ENCODE peak calls at places on chromosomes 11 and 22, in nine cellular contexts. E, H, Y, R, V, X, G, N and C are unnamed samples.

GRCh38 chr22:50218996-50219727 is 18.4 kb downstream of the SELENOO start:
- DNase-seq in V (peak), N (peak), H (peak), G (peak), E (peak), Y (peak), X (peak), R (peak), C (peak)

GRCh38 chr11:15805726-15806125 is 550.6 kb downstream of the SOX6 start:
- DNase-seq in N (no peak), G (no peak), E (no peak), V (no peak), R (no peak), X (no peak), H (no peak), Y (no peak), C (no peak)

GRCh38 chr22:19109198-19110063 is 12.8 kb downstream of the DGCR2 start:
- DNase-seq in H (peak), G (no peak), Y (no peak), V (peak), R (no peak), X (peak), E (peak), N (no peak), C (peak)

GRCh38 chr22:47835726-47836125 is 1073.3 kb downstream of the TBC1D22A start:
- DNase-seq in X (peak), R (no peak), E (peak), Y (no peak), N (peak), H (peak), G (no peak), V (no peak), C (peak)

GRCh38 chr11:6259638-6260019 is at the start of gene CCKBR:
- DNase-seq in Y (no peak), X (no peak), E (no peak), H (no peak), G (peak), R (no peak), V (peak), N (no peak), C (no peak)

GRCh38 chr11:128686745-128687177 is 7.1 kb upstream of the FLI1 start:
- DNase-seq in V (peak), H (peak), N (peak), X (peak), Y (peak), G (peak), E (peak), R (no peak), C (peak)

GRCh38 chr11:107713009-107713408 is 1.2 kb upstream of the SLN start:
- DNase-seq in Y (no peak), H (no peak), X (no peak), E (no peak), G (no peak), V (no peak), N (no peak), R (no peak), C (no peak)

GRCh38 chr11:72373163-72373562 is 61.2 kb downstream of the CLPB start:
- DNase-seq in G (no peak), R (no peak), H (no peak), E (no peak), N (no peak), V (no peak), Y (no peak), X (peak), C (no peak)

GRCh38 chr11:44290206-44290605 is 19.7 kb downstream of the ALX4 start:
- DNase-seq in R (no peak), H (no peak), Y (no peak), X (no peak), G (no peak), V (no peak), N (no peak), E (no peak), C (no peak)

GRCh38 chr11:1746956-1747752 is 3.2 kb downstream of the IFITM10 start:
- DNase-seq in H (no peak), Y (no peak), R (no peak), N (no peak), V (peak), E (no peak), X (no peak), G (no peak), C (no peak)

GRCh38 chr22:32103648-32104326 is 55.3 kb downstream of the C22orf42 start:
- DNase-seq in Y (no peak), H (no peak), N (no peak), E (peak), X (peak), V (no peak), G (no peak), R (no peak), C (peak)

GRCh38 chr11:46890665-46891064 is 27.7 kb downstream of the LRP4 start:
- DNase-seq in N (no peak), V (no peak), Y (no peak), R (no peak), H (no peak), G (no peak), E (peak), X (peak), C (peak)

GRCh38 chr11:10305262-10305963 is 540 bp downstream of the ADM start:
- DNase-seq in N (peak), G (peak), X (no peak), R (no peak), E (no peak), Y (peak), H (peak), V (peak), C (peak)

GRCh38 chr11:43567396-43567975 is 113.1 kb upstream of the HSD17B12 start:
- DNase-seq in N (no peak), V (no peak), R (no peak), E (peak), G (peak), Y (no peak), H (peak), X (peak), C (peak)

GRCh38 chr11:75719639-75720239 is 2.1 kb downstream of the MOGAT2 start:
- DNase-seq in E (no peak), V (no peak), N (no peak), Y (no peak), R (no peak), X (no peak), H (no peak), G (no peak), C (no peak)

GRCh38 chr22:19847345-19847632 is 7.4 kb downstream of the GNB1L start:
- DNase-seq in Y (no peak), X (no peak), N (no peak), R (no peak), V (no peak), E (no peak), H (no peak), G (no peak), C (no peak)

GRCh38 chr22:45554040-45554406 is 51.3 kb downstream of the FBLN1 start:
- DNase-seq in R (no peak), G (no peak), H (no peak), N (no peak), E (no peak), X (no peak), Y (no peak), V (no peak), C (no peak)

GRCh38 chr11:11445441-11446185 is 92.6 kb upstream of the CSNK2A3 start:
- DNase-seq in R (no peak), G (no peak), V (no peak), H (no peak), Y (no peak), X (no peak), N (no peak), E (no peak), C (no peak)

GRCh38 chr11:75031771-75032549 is 43.2 kb downstream of the NEU3 start:
- DNase-seq in Y (peak), R (peak), E (peak), N (peak), X (peak), H (peak), G (peak), V (peak), C (peak)

GRCh38 chr11:78884761-78885160 is 310.1 kb upstream of the NARS2 start:
- DNase-seq in H (no peak), X (no peak), Y (no peak), E (no peak), R (no peak), G (no peak), N (no peak), V (no peak), C (no peak)

GRCh38 chr11:67406969-67407699 is 3.3 kb downstream of the TBC1D10C start:
- DNase-seq in H (no peak), V (no peak), G (no peak), Y (no peak), E (no peak), R (no peak), N (no peak), X (no peak), C (no peak)

GRCh38 chr11:69718147-69718546 is 14.3 kb upstream of the FGF19 start:
- DNase-seq in V (no peak), Y (peak), R (no peak), H (peak), G (peak), E (peak), N (peak), X (peak), C (peak)

GRCh38 chr11:57511741-57512430 is 3.6 kb downstream of the SLC43A1 start:
- DNase-seq in N (no peak), H (no peak), Y (no peak), R (no peak), X (no peak), V (no peak), G (no peak), E (no peak), C (no peak)

GRCh38 chr11:107702723-107703122 is 9.1 kb downstream of the SLN start:
- DNase-seq in V (no peak), G (no peak), R (no peak), Y (no peak), H (no peak), X (peak), N (no peak), E (no peak), C (peak)

GRCh38 chr22:30943368-30943767 is 25.2 kb downstream of the MORC2 start:
- DNase-seq in X (no peak), Y (no peak), G (no peak), R (no peak), V (no peak), E (no peak), H (no peak), N (no peak), C (no peak)

GRCh38 chr22:30945653-30946052 is 22.9 kb downstream of the MORC2 start:
- DNase-seq in E (no peak), Y (no peak), X (no peak), N (no peak), H (no peak), G (no peak), V (no peak), R (no peak), C (no peak)

GRCh38 chr22:30944986-30945385 is 23.6 kb downstream of the MORC2 start:
- DNase-seq in E (no peak), Y (no peak), G (no peak), H (no peak), N (no peak), V (no peak), X (no peak), R (no peak), C (no peak)

GRCh38 chr22:30940655-30941362 is 27.8 kb downstream of the MORC2 start:
- DNase-seq in G (no peak), H (no peak), R (no peak), N (no peak), X (no peak), V (no peak), Y (no peak), E (no peak), C (no peak)

GRCh38 chr22:30941363-30941740 is 27.2 kb downstream of the MORC2 start:
- DNase-seq in H (no peak), R (no peak), E (no peak), N (no peak), Y (no peak), G (no peak), V (no peak), X (no peak), C (no peak)
- H3K4me3 ChIP-seq in H (no peak), R (no peak), E (no peak), N (no peak), Y (no peak), G (no peak), V (no peak), X (no peak), C (no peak)

GRCh38 chr11:110430267-110431211 is 791 bp downstream of the FDX1 start:
- DNase-seq in H (no peak), R (no peak), E (peak), Y (peak), G (peak), X (peak), N (no peak), V (peak), C (peak)
- TF ChIP-seq CTCF in H (no peak), R (no peak), E (no peak), Y (no peak), G (no peak), X (no peak), N (no peak), V (no peak), C (no peak)

DNA sequence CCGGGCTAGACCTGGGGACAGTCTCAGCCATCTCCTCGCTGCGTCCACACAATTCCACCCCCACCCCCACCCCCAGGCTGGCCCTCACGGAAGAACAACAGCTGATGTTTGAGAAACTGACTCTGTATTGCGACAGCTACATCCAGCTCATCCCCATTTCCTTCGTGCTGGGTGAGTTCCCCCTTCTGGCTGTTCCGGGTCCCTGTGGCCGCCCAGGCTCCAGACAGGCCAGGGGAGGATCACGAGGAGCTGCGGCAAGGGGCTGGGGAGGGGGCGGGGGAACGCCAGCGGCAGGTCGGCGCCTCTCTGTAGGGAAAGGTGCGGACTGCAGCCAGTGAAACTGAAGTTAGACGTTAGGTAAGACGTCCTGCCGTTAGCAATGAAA is 4.9 kb downstream of the BEST1 start:
- DNase-seq in Y (peak), E (peak), H (peak), X (peak), R (peak), G (peak), V (peak), N (peak), C (peak)
- H3K4me3 ChIP-seq in Y (peak), E (peak), H (no peak), X (peak), R (peak), G (peak), V (no peak), N (peak), C (peak)

DNA sequence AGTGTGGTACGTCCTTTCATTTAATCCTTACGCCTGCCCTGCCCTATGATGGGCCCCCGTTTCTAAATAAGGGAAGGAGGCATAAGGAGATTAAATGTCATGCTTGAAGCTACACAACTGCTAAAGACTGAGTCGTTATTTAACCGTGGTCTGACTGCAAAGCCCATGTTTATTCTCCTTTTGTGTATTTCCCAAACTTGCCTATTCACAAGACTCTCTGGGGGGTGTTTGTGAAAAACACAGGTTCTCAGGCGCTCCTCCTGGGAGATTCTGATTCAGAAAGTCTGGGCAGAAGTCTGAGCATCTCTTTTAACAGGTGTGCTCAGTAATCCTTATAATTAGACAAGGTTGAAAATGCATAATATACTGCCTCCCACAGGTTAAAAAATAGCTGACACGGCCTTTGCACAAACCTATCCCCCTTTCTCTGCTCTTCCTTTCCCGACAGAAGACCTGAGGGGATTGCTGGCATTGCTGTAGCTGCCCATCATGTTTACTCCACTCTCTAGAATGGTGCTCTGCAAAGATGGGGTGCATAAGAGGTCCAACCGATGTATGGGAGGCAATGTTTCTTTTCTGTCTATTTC is 56.4 kb upstream of the ZBTB44 start:
- DNase-seq in H (no peak), Y (no peak), N (no peak), V (no peak), G (no peak), E (no peak), X (no peak), R (no peak), C (no peak)
- TF ChIP-seq CTCF in H (no peak), Y (no peak), N (peak), V (peak), G (no peak), E (no peak), X (no peak), R (no peak), C (no peak)

GRCh38 chr11:3163241-3163981 is 1.7 kb downstream of the OSBPL5 start:
- DNase-seq in V (peak), N (no peak), H (no peak), X (no peak), G (no peak), R (no peak), E (no peak), Y (peak), C (no peak)
- H3K4me3 ChIP-seq in V (no peak), N (peak), H (no peak), X (peak), G (peak), R (peak), E (peak), Y (peak), C (peak)

DNA sequence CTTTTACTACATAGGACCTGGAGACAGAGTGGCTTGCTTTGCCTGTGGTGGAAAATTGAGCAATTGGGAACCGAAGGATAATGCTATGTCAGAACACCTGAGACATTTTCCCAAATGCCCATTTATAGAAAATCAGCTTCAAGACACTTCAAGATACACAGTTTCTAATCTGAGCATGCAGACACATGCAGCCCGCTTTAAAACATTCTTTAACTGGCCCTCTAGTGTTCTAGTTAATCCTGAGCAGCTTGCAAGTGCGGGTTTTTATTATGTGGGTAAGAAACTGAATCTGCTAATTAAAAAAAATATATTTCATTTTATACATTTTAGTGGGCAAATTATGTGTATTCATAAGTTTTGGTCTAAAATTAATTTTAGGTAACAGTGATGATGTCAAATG is 7.8 kb downstream of the BIRC3 start:
- DNase-seq in R (no peak), H (no peak), V (no peak), Y (no peak), E (no peak), G (no peak), N (no peak), X (no peak), C (no peak)
- TF ChIP-seq CTCF in R (no peak), H (peak), V (no peak), Y (peak), E (no peak), G (no peak), N (no peak), X (no peak), C (no peak)

GRCh38 chr11:61879152-61879551 is 12.2 kb downstream of the FADS3 start:
- DNase-seq in G (no peak), R (no peak), E (no peak), N (no peak), V (no peak), X (no peak), H (no peak), Y (no peak), C (no peak)
- H3K4me3 ChIP-seq in G (no peak), R (no peak), E (no peak), N (no peak), V (no peak), X (no peak), H (no peak), Y (no peak), C (no peak)

GRCh38 chr22:26502688-26503561 is 9.3 kb downstream of the TFIP11 start:
- DNase-seq in N (peak), V (no peak), R (no peak), X (peak), H (peak), E (peak), G (peak), Y (peak), C (peak)
- TF ChIP-seq CTCF in N (peak), V (peak), R (peak), X (peak), H (peak), E (peak), G (peak), Y (peak), C (peak)